ENCODE peak calls at places on chromosomes 3 and 15, in ten cellular contexts. One of them, this sample, is unnamed.
A peak's percentile ranks its signal among the peaks of the same experiment; 100 is the strongest.

GRCh38 chr15:44780608-44781007 is 44.3 kb downstream of the TRIM69 start:
- DNase-seq in type B pancreatic cell: no peak
- DNase-seq in pancreas: no peak
- DNase-seq in astrocyte of the spinal cord: peak; percentile 25
- DNase-seq in nephron progenitor cell: no peak
- DNase-seq in Caco-2: no peak
- DNase-seq in LNCaP clone FGC: no peak
- DNase-seq in neural crest cell: no peak
- DNase-seq in natural killer cell: no peak
- DNase-seq in psoas muscle: no peak
- DNase-seq in this sample: no peak

GRCh38 chr15:90711418-90711824 is 5.7 kb upstream of the BLM start:
- DNase-seq in nephron progenitor cell: no peak
- DNase-seq in astrocyte of the spinal cord: no peak
- DNase-seq in psoas muscle: no peak
- DNase-seq in type B pancreatic cell: no peak
- DNase-seq in Caco-2: no peak
- DNase-seq in pancreas: no peak
- DNase-seq in neural crest cell: no peak
- DNase-seq in natural killer cell: no peak
- DNase-seq in LNCaP clone FGC: no peak
- DNase-seq in this sample: peak; percentile 10

GRCh38 chr3:110711130-110711832 is 360.3 kb upstream of the NECTIN3 start:
- DNase-seq in Caco-2: no peak
- DNase-seq in psoas muscle: no peak
- DNase-seq in LNCaP clone FGC: no peak
- DNase-seq in pancreas: no peak
- DNase-seq in type B pancreatic cell: no peak
- DNase-seq in natural killer cell: no peak
- DNase-seq in astrocyte of the spinal cord: no peak
- DNase-seq in neural crest cell: no peak
- DNase-seq in nephron progenitor cell: no peak
- DNase-seq in this sample: no peak

GRCh38 chr3:100210777-100211145 is 50.0 kb upstream of the TBC1D23 start:
- DNase-seq in type B pancreatic cell: no peak
- DNase-seq in pancreas: no peak
- DNase-seq in Caco-2: no peak
- DNase-seq in LNCaP clone FGC: no peak
- DNase-seq in natural killer cell: no peak
- DNase-seq in nephron progenitor cell: no peak
- DNase-seq in astrocyte of the spinal cord: peak; percentile 94
- DNase-seq in neural crest cell: no peak
- DNase-seq in psoas muscle: no peak
- DNase-seq in this sample: no peak

GRCh38 chr3:195559723-195560409 is 16.7 kb upstream of the PPP1R2 start:
- DNase-seq in astrocyte of the spinal cord: no peak
- DNase-seq in Caco-2: no peak
- DNase-seq in LNCaP clone FGC: no peak
- DNase-seq in pancreas: no peak
- DNase-seq in nephron progenitor cell: no peak
- DNase-seq in psoas muscle: peak; percentile 58
- DNase-seq in neural crest cell: no peak
- DNase-seq in natural killer cell: no peak
- DNase-seq in type B pancreatic cell: no peak
- DNase-seq in this sample: no peak

GRCh38 chr15:48352474-48353072 is 21.3 kb downstream of the DUT start:
- DNase-seq in LNCaP clone FGC: peak; percentile 54
- DNase-seq in neural crest cell: peak; percentile 52
- DNase-seq in psoas muscle: peak; percentile 27
- DNase-seq in Caco-2: peak; percentile 62
- DNase-seq in natural killer cell: no peak
- DNase-seq in type B pancreatic cell: no peak
- DNase-seq in astrocyte of the spinal cord: peak; percentile 82
- DNase-seq in nephron progenitor cell: peak; percentile 55
- DNase-seq in pancreas: peak; percentile 32
- DNase-seq in this sample: no peak

GRCh38 chr3:62368705-62369475 is 4.5 kb downstream of the FEZF2 start:
- DNase-seq in nephron progenitor cell: no peak
- DNase-seq in pancreas: no peak
- DNase-seq in astrocyte of the spinal cord: no peak
- DNase-seq in psoas muscle: no peak
- DNase-seq in LNCaP clone FGC: no peak
- DNase-seq in neural crest cell: no peak
- DNase-seq in natural killer cell: no peak
- DNase-seq in Caco-2: no peak
- DNase-seq in type B pancreatic cell: no peak
- DNase-seq in this sample: no peak

GRCh38 chr15:75152382-75153079 is 49.2 kb upstream of the C15orf39 start:
- DNase-seq in LNCaP clone FGC: no peak
- DNase-seq in pancreas: no peak
- DNase-seq in Caco-2: no peak
- DNase-seq in astrocyte of the spinal cord: no peak
- DNase-seq in natural killer cell: no peak
- DNase-seq in nephron progenitor cell: no peak
- DNase-seq in psoas muscle: no peak
- DNase-seq in neural crest cell: no peak
- DNase-seq in type B pancreatic cell: no peak
- DNase-seq in this sample: no peak

DNA sequence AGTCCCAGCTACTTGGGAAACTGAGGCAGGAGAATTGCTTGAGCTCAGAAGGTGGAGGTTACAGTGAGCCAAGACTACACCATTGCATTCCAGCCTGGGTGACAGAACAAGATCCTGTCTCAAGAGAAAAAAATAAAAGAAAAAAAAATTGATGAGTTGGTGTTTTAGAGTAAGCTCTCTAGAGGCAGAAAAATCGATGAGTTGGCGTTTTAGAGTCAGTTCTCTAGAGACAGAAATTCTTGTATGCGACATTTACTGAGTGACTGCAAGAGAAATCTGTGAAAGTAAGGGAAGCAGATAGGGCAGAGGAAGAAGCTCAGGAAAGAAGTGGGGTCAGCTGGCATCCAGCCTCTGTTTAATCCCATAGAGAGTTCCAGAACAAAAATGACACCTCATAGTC is 298.7 kb upstream of the ARRDC4 start:
- DNase-seq in natural killer cell: no peak
- DNase-seq in neural crest cell: no peak
- DNase-seq in nephron progenitor cell: no peak
- DNase-seq in Caco-2: no peak
- DNase-seq in LNCaP clone FGC: no peak
- DNase-seq in type B pancreatic cell: no peak
- DNase-seq in pancreas: no peak
- DNase-seq in psoas muscle: no peak
- DNase-seq in astrocyte of the spinal cord: no peak
- DNase-seq in this sample: no peak
- TF ChIP-seq CTCF in natural killer cell: no peak
- TF ChIP-seq CTCF in neural crest cell: no peak
- TF ChIP-seq CTCF in nephron progenitor cell: no peak
- TF ChIP-seq CTCF in Caco-2: no peak
- TF ChIP-seq CTCF in LNCaP clone FGC: no peak
- TF ChIP-seq CTCF in type B pancreatic cell: no peak
- TF ChIP-seq CTCF in pancreas: no peak
- TF ChIP-seq CTCF in psoas muscle: no peak
- TF ChIP-seq CTCF in astrocyte of the spinal cord: no peak
- TF ChIP-seq CTCF in this sample: no peak

GRCh38 chr15:70763120-70763949 is at the start of gene UACA:
- DNase-seq in LNCaP clone FGC: peak; percentile 90
- DNase-seq in natural killer cell: peak; percentile 74
- DNase-seq in astrocyte of the spinal cord: peak; percentile 99
- DNase-seq in psoas muscle: peak; percentile 96
- DNase-seq in nephron progenitor cell: peak; percentile 98
- DNase-seq in pancreas: peak; percentile 96
- DNase-seq in neural crest cell: peak; percentile 97
- DNase-seq in type B pancreatic cell: peak; percentile 99
- DNase-seq in Caco-2: peak; percentile 98
- DNase-seq in this sample: peak; percentile 98
- TF ChIP-seq CTCF in LNCaP clone FGC: no peak
- TF ChIP-seq CTCF in natural killer cell: no peak
- TF ChIP-seq CTCF in astrocyte of the spinal cord: no peak
- TF ChIP-seq CTCF in psoas muscle: peak; percentile 4
- TF ChIP-seq CTCF in nephron progenitor cell: no peak
- TF ChIP-seq CTCF in pancreas: no peak
- TF ChIP-seq CTCF in neural crest cell: no peak
- TF ChIP-seq CTCF in type B pancreatic cell: peak; percentile 23
- TF ChIP-seq CTCF in Caco-2: no peak
- TF ChIP-seq CTCF in this sample: no peak

GRCh38 chr3:43768594-43768993 is 77.9 kb downstream of the ABHD5 start:
- DNase-seq in Caco-2: no peak
- DNase-seq in LNCaP clone FGC: no peak
- DNase-seq in natural killer cell: no peak
- DNase-seq in psoas muscle: no peak
- DNase-seq in pancreas: no peak
- DNase-seq in type B pancreatic cell: no peak
- DNase-seq in astrocyte of the spinal cord: no peak
- DNase-seq in nephron progenitor cell: no peak
- DNase-seq in neural crest cell: no peak
- DNase-seq in this sample: no peak

GRCh38 chr3:43769097-43769470 is 78.3 kb downstream of the ABHD5 start:
- DNase-seq in LNCaP clone FGC: no peak
- DNase-seq in natural killer cell: no peak
- DNase-seq in pancreas: no peak
- DNase-seq in astrocyte of the spinal cord: no peak
- DNase-seq in psoas muscle: no peak
- DNase-seq in nephron progenitor cell: no peak
- DNase-seq in neural crest cell: no peak
- DNase-seq in type B pancreatic cell: no peak
- DNase-seq in Caco-2: no peak
- DNase-seq in this sample: no peak

GRCh38 chr3:43765417-43766030 is 74.8 kb downstream of the ABHD5 start:
- DNase-seq in pancreas: no peak
- DNase-seq in neural crest cell: no peak
- DNase-seq in nephron progenitor cell: no peak
- DNase-seq in LNCaP clone FGC: no peak
- DNase-seq in type B pancreatic cell: no peak
- DNase-seq in astrocyte of the spinal cord: peak; percentile 37
- DNase-seq in psoas muscle: peak; percentile 42
- DNase-seq in Caco-2: no peak
- DNase-seq in natural killer cell: no peak
- DNase-seq in this sample: no peak

GRCh38 chr3:43764471-43764870 is 73.7 kb downstream of the ABHD5 start:
- DNase-seq in astrocyte of the spinal cord: no peak
- DNase-seq in natural killer cell: no peak
- DNase-seq in psoas muscle: no peak
- DNase-seq in Caco-2: no peak
- DNase-seq in neural crest cell: no peak
- DNase-seq in type B pancreatic cell: no peak
- DNase-seq in LNCaP clone FGC: no peak
- DNase-seq in nephron progenitor cell: no peak
- DNase-seq in pancreas: no peak
- DNase-seq in this sample: no peak

DNA sequence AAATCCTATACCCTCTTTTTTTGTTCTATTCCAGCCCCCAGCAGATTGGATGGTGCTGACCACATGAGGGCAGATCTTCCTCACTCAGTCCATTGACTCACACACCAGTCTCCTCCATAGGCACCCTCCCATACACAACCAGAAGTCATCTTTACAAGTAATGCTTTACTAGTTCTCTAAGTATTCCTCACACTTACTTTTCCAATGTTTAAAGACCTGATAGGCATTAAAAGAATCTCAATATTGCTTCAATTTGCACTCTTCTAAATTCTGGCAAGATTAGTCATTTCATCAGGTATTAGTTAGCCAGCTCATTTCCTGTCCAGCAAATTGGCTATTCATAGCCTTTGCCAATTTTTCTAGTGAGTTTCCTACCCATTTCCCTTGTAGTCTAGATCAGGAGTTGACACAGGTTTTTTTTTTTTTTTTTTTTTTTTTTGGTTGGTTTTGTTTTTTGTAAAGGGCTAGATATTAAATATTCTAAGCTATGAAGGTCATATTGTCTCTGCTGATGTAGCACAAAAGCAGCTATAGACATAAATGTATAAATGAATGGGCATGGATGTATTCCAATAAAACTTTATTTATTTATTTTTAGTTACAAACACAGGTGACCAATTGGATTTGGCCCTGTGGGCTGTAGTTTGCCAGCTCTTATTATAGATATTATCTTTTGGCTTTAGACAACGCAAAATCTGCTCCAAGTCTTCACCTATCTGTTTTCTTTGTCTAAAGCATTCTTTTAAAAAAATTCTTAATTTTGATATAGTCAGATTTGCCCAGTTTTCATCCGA is 76.1 kb downstream of the ABHD5 start:
- DNase-seq in psoas muscle: no peak
- DNase-seq in Caco-2: no peak
- DNase-seq in type B pancreatic cell: no peak
- DNase-seq in natural killer cell: no peak
- DNase-seq in neural crest cell: no peak
- DNase-seq in nephron progenitor cell: no peak
- DNase-seq in astrocyte of the spinal cord: peak; percentile 76
- DNase-seq in LNCaP clone FGC: peak; percentile 51
- DNase-seq in pancreas: no peak
- DNase-seq in this sample: no peak
- TF ChIP-seq CTCF in psoas muscle: no peak
- TF ChIP-seq CTCF in Caco-2: no peak
- TF ChIP-seq CTCF in type B pancreatic cell: no peak
- TF ChIP-seq CTCF in natural killer cell: no peak
- TF ChIP-seq CTCF in neural crest cell: no peak
- TF ChIP-seq CTCF in nephron progenitor cell: no peak
- TF ChIP-seq CTCF in astrocyte of the spinal cord: peak; percentile 25
- TF ChIP-seq CTCF in LNCaP clone FGC: no peak
- TF ChIP-seq CTCF in pancreas: no peak
- TF ChIP-seq CTCF in this sample: no peak

GRCh38 chr3:71025010-71025409 is 558.5 kb downstream of the FOXP1 start:
- DNase-seq in Caco-2: no peak
- DNase-seq in neural crest cell: no peak
- DNase-seq in nephron progenitor cell: no peak
- DNase-seq in psoas muscle: no peak
- DNase-seq in type B pancreatic cell: no peak
- DNase-seq in astrocyte of the spinal cord: no peak
- DNase-seq in natural killer cell: no peak
- DNase-seq in LNCaP clone FGC: no peak
- DNase-seq in pancreas: no peak
- DNase-seq in this sample: no peak

GRCh38 chr3:71025516-71025915 is 558.0 kb downstream of the FOXP1 start:
- DNase-seq in neural crest cell: no peak
- DNase-seq in LNCaP clone FGC: no peak
- DNase-seq in natural killer cell: no peak
- DNase-seq in psoas muscle: no peak
- DNase-seq in type B pancreatic cell: no peak
- DNase-seq in pancreas: no peak
- DNase-seq in Caco-2: no peak
- DNase-seq in astrocyte of the spinal cord: no peak
- DNase-seq in nephron progenitor cell: no peak
- DNase-seq in this sample: no peak

GRCh38 chr3:71026634-71027578 is 556.6 kb downstream of the FOXP1 start:
- DNase-seq in psoas muscle: no peak
- DNase-seq in type B pancreatic cell: no peak
- DNase-seq in natural killer cell: no peak
- DNase-seq in LNCaP clone FGC: peak; percentile 67
- DNase-seq in Caco-2: no peak
- DNase-seq in astrocyte of the spinal cord: peak; percentile 32
- DNase-seq in nephron progenitor cell: no peak
- DNase-seq in neural crest cell: no peak
- DNase-seq in pancreas: no peak
- DNase-seq in this sample: no peak

GRCh38 chr3:71018794-71019193 is 564.7 kb downstream of the FOXP1 start:
- DNase-seq in type B pancreatic cell: no peak
- DNase-seq in natural killer cell: no peak
- DNase-seq in neural crest cell: no peak
- DNase-seq in nephron progenitor cell: no peak
- DNase-seq in LNCaP clone FGC: no peak
- DNase-seq in pancreas: no peak
- DNase-seq in Caco-2: no peak
- DNase-seq in astrocyte of the spinal cord: no peak
- DNase-seq in psoas muscle: no peak
- DNase-seq in this sample: no peak

GRCh38 chr3:71022552-71023335 is 560.8 kb downstream of the FOXP1 start:
- DNase-seq in psoas muscle: no peak
- DNase-seq in pancreas: no peak
- DNase-seq in type B pancreatic cell: no peak
- DNase-seq in LNCaP clone FGC: no peak
- DNase-seq in nephron progenitor cell: no peak
- DNase-seq in Caco-2: no peak
- DNase-seq in natural killer cell: no peak
- DNase-seq in neural crest cell: peak; percentile 11
- DNase-seq in astrocyte of the spinal cord: peak; percentile 19
- DNase-seq in this sample: no peak
- TF ChIP-seq CTCF in psoas muscle: no peak
- TF ChIP-seq CTCF in pancreas: no peak
- TF ChIP-seq CTCF in type B pancreatic cell: peak; percentile 57
- TF ChIP-seq CTCF in LNCaP clone FGC: peak; percentile 14
- TF ChIP-seq CTCF in nephron progenitor cell: no peak
- TF ChIP-seq CTCF in Caco-2: peak; percentile 21
- TF ChIP-seq CTCF in natural killer cell: no peak
- TF ChIP-seq CTCF in neural crest cell: peak; percentile 41
- TF ChIP-seq CTCF in astrocyte of the spinal cord: peak; percentile 35
- TF ChIP-seq CTCF in this sample: peak; percentile 28

This sample was measured in osteocyte.